ENCODE peak calls at places on chromosomes 3 and 15, in eight cellular contexts. Z is mammary epithelial cell; O is T-helper 17 cell; V is HepG2; J is CD8-positive, alpha-beta memory T cell; K is lower lobe of right lung; P is fibroblast of lung; I is cardiac muscle cell. G is an unnamed sample.

GRCh38 chr15:61173899-61174689 is 55.0 kb downstream of the RORA start:
- DNase-seq in Z (no peak), O (no peak), V (no peak), J (no peak), K (no peak), P (no peak), I (no peak), G (no peak)

GRCh38 chr15:60840703-60841411 is 361.9 kb upstream of the ICE2 start:
- DNase-seq in Z (no peak), O (peak; percentile 39), V (no peak), J (peak; percentile 77), K (no peak), P (no peak), I (no peak), G (no peak)

GRCh38 chr3:124409650-124410275 is 320.5 kb upstream of the UMPS start:
- DNase-seq in Z (peak; percentile 19), O (no peak), V (no peak), J (no peak), K (no peak), P (peak; percentile 76), I (peak; percentile 12), G (no peak)

GRCh38 chr3:130705501-130705900 is 41.1 kb downstream of the PIK3R4 start:
- DNase-seq in Z (no peak), O (no peak), V (no peak), J (no peak), K (no peak), P (no peak), I (no peak), G (no peak)

GRCh38 chr15:29410342-29410741 is 140.7 kb upstream of the NSMCE3 start:
- DNase-seq in Z (no peak), O (no peak), V (no peak), J (no peak), K (no peak), P (no peak), I (no peak), G (no peak)

GRCh38 chr3:64049136-64049535 is 25.8 kb upstream of the PSMD6 start:
- DNase-seq in Z (peak; percentile 84), O (no peak), V (no peak), J (no peak), K (no peak), P (peak; percentile 93), I (no peak), G (no peak)

GRCh38 chr3:156819842-156820686 is 6.1 kb upstream of the LEKR1 start:
- DNase-seq in Z (no peak), O (no peak), V (no peak), J (no peak), K (no peak), P (peak; percentile 70), I (no peak), G (no peak)

GRCh38 chr3:49013738-49014660 is 4.4 kb downstream of the DALRD3 start:
- DNase-seq in Z (peak; percentile 41), O (no peak), V (peak; percentile 59), J (no peak), K (no peak), P (no peak), I (peak; percentile 47), G (no peak)

GRCh38 chr3:135325726-135326245 is 530.7 kb downstream of the EPHB1 start:
- DNase-seq in Z (no peak), O (no peak), V (no peak), J (no peak), K (no peak), P (no peak), I (no peak), G (no peak)

GRCh38 chr15:71780349-71780976 is 29.9 kb upstream of the NR2E3 start:
- DNase-seq in Z (peak; percentile 23), O (no peak), V (peak; percentile 45), J (no peak), K (no peak), P (peak; percentile 46), I (peak; percentile 79), G (no peak)

GRCh38 chr3:190173426-190173825 is 52.7 kb upstream of the P3H2 start:
- DNase-seq in Z (no peak), O (no peak), V (no peak), J (no peak), K (no peak), P (no peak), I (no peak), G (no peak)

GRCh38 chr3:130010556-130010955 is 36.0 kb downstream of the TRH start:
- DNase-seq in Z (no peak), O (no peak), V (no peak), J (no peak), K (no peak), P (no peak), I (no peak), G (no peak)

GRCh38 chr3:145118303-145118702 is 1042.7 kb downstream of the PLOD2 start:
- DNase-seq in Z (no peak), O (no peak), V (no peak), J (no peak), K (no peak), P (no peak), I (no peak), G (no peak)

GRCh38 chr3:46284981-46285683 is 42.9 kb downstream of the CCR3 start:
- DNase-seq in Z (peak; percentile 56), O (no peak), V (no peak), J (peak; percentile 71), K (no peak), P (peak; percentile 2), I (no peak), G (no peak)

GRCh38 chr15:99158626-99159412 is 53.9 kb downstream of the SYNM start:
- DNase-seq in Z (no peak), O (no peak), V (no peak), J (no peak), K (no peak), P (no peak), I (no peak), G (no peak)

GRCh38 chr3:56919137-56919796 is 117.5 kb upstream of the ARHGEF3 start:
- DNase-seq in Z (no peak), O (no peak), V (no peak), J (peak; percentile 61), K (no peak), P (no peak), I (no peak), G (no peak)

GRCh38 chr15:88897142-88897455 is 1.8 kb upstream of the HAPLN3 start:
- DNase-seq in Z (no peak), O (no peak), V (no peak), J (no peak), K (no peak), P (no peak), I (no peak), G (no peak)

GRCh38 chr3:17039579-17039978 is 154.8 kb downstream of the PLCL2 start:
- DNase-seq in Z (peak; percentile 92), O (no peak), V (no peak), J (no peak), K (no peak), P (peak; percentile 96), I (peak; percentile 90), G (peak; percentile 45)

GRCh38 chr3:193928354-193929209 is 207.4 kb upstream of the HES1 start:
- DNase-seq in Z (peak; percentile 91), O (no peak), V (no peak), J (no peak), K (no peak), P (peak; percentile 53), I (peak; percentile 51), G (no peak)

GRCh38 chr15:77396692-77397091 is 23.2 kb downstream of the PEAK1 start:
- DNase-seq in Z (no peak), O (no peak), V (no peak), J (no peak), K (no peak), P (no peak), I (no peak), G (no peak)
- H3K9me3 ChIP-seq in Z (peaks cover 3% of the 10 kb centered on the region), O (no peaks in the 10 kb centered on the region), V (peaks cover 32% of the 10 kb centered on the region), J (peaks cover 6% of the 10 kb centered on the region), K (peaks cover 46% of the 10 kb centered on the region), P (no peaks in the 10 kb centered on the region), I (no peaks in the 10 kb centered on the region), G (peaks cover 36% of the 10 kb centered on the region)

GRCh38 chr3:43348852-43349574 is 62.7 kb downstream of the SNRK start:
- DNase-seq in Z (no peak), O (no peak), V (no peak), J (no peak), K (no peak), P (no peak), I (no peak), G (no peak)

GRCh38 chr3:43353923-43354670 is 67.8 kb downstream of the SNRK start:
- DNase-seq in Z (no peak), O (no peak), V (no peak), J (no peak), K (no peak), P (no peak), I (no peak), G (no peak)

GRCh38 chr3:43349759-43350158 is 63.4 kb downstream of the SNRK start:
- DNase-seq in Z (no peak), O (no peak), V (no peak), J (no peak), K (no peak), P (peak; percentile 71), I (no peak), G (no peak)

GRCh38 chr3:43347774-43348173 is 61.4 kb downstream of the SNRK start:
- DNase-seq in Z (no peak), O (no peak), V (no peak), J (no peak), K (no peak), P (no peak), I (no peak), G (no peak)

DNA sequence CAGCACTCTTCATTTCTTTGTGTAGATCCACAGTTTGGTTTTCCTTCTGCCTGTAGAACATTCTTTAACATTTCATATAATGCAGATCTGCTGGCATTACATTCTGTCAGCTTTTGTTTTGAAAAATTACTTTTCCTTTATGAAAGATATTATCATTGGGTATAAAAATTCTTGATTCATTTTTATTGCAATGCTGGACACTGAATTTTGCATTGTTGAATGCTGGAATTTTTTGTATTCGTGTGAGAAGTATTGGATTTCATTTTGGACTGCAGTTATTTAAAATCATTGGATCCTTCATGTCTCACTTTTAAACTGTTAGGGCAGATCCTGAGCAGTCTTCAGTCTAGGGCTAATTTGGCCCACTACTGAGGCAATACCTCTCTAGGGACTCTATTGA is 67.1 kb downstream of the SNRK start:
- DNase-seq in Z (no peak), O (no peak), V (no peak), J (no peak), K (no peak), P (no peak), I (no peak), G (no peak)
- H3K9me3 ChIP-seq in Z (peaks cover 15% of the 10 kb centered on the region), O (peaks cover 3% of the 10 kb centered on the region), V (peaks cover 6% of the 10 kb centered on the region), J (peaks cover 21% of the 10 kb centered on the region), K (peaks cover 44% of the 10 kb centered on the region), P (no peaks in the 10 kb centered on the region), I (no peaks in the 10 kb centered on the region), G (no peaks in the 10 kb centered on the region)

DNA sequence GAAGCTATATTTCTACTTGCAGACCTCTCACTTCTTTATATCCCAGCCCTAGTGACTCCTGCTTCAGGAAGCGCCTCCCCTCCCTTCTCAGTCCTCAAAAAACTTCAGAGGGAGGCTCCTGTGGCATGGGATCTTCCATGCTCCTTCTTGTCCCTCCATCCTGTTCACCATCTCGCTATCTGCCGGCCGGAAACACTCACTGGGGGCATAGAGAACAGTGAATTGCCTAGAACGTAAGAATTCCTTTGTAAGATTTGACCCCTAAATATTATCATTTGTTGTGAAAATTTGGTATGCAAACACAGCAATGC is 218.6 kb upstream of the ATP10A start:
- DNase-seq in Z (no peak), O (no peak), V (peak; percentile 2), J (no peak), K (no peak), P (no peak), I (no peak), G (peak; percentile 16)
- H3K9me3 ChIP-seq in Z (no peaks in the 10 kb centered on the region), O (no peaks in the 10 kb centered on the region), V (no peaks in the 10 kb centered on the region), J (no peaks in the 10 kb centered on the region), K (no peaks in the 10 kb centered on the region), P (no peaks in the 10 kb centered on the region), I (no peaks in the 10 kb centered on the region), G (no peaks in the 10 kb centered on the region)

GRCh38 chr3:163468531-163469335 is 1609.6 kb downstream of the SI start:
- DNase-seq in Z (no peak), O (no peak), V (no peak), J (no peak), K (no peak), P (no peak), I (no peak), G (no peak)
- H3K9me3 ChIP-seq in Z (no peaks in the 10 kb centered on the region), O (no peaks in the 10 kb centered on the region), V (no peaks in the 10 kb centered on the region), J (no peaks in the 10 kb centered on the region), K (no peaks in the 10 kb centered on the region), P (no peaks in the 10 kb centered on the region), I (no peaks in the 10 kb centered on the region), G (no peaks in the 10 kb centered on the region)

G was measured in MG63.